ENCODE peak calls at places on chromosome 17, in nine cellular contexts. K, J, X, A, F, H, Y, M and B are unnamed samples.

GRCh38 chr17:27888945-27889344 is 4.2 kb downstream of the LYRM9 start:
- DNase-seq in H (no peak), F (no peak), A (no peak), J (no peak), K (no peak), M (peak; percentile 95), Y (no peak), X (no peak), B (no peak)

GRCh38 chr17:79544142-79544914 is 66.5 kb downstream of the RBFOX3 start:
- DNase-seq in A (no peak), X (no peak), H (no peak), K (no peak), F (no peak), J (no peak), Y (no peak), M (no peak), B (no peak)

GRCh38 chr17:6940186-6940649 is 55.6 kb upstream of the ALOX12 start:
- DNase-seq in X (peak; percentile 25), M (no peak), F (no peak), Y (no peak), A (peak; percentile 9), J (peak; percentile 72), H (peak; percentile 37), K (no peak), B (no peak)

GRCh38 chr17:38327936-38328335 is 15.8 kb downstream of the GPR179 start:
- DNase-seq in A (no peak), J (no peak), Y (no peak), M (no peak), F (no peak), X (no peak), H (no peak), K (no peak), B (no peak)

GRCh38 chr17:7560172-7561027 is 1.3 kb upstream of the SENP3 start:
- DNase-seq in J (peak; percentile 63), A (peak; percentile 87), H (peak; percentile 65), M (peak; percentile 98), Y (no peak), F (peak; percentile 64), K (no peak), X (peak; percentile 59), B (no peak)

GRCh38 chr17:38329808-38330730 is 13.7 kb downstream of the GPR179 start:
- DNase-seq in Y (no peak), M (peak; percentile 55), A (no peak), H (no peak), J (no peak), F (no peak), X (no peak), K (no peak), B (no peak)

GRCh38 chr17:38421871-38422819 is 6.1 kb upstream of the ARHGAP23 start:
- DNase-seq in A (no peak), H (no peak), X (no peak), F (no peak), K (no peak), J (no peak), M (peak; percentile 60), Y (no peak), B (no peak)

GRCh38 chr17:72192409-72193192 is 71.8 kb downstream of the SOX9 start:
- DNase-seq in A (no peak), K (no peak), F (peak; percentile 27), M (peak; percentile 44), X (peak; percentile 92), Y (peak; percentile 53), H (peak; percentile 30), J (no peak), B (peak; percentile 59)

GRCh38 chr17:1598399-1599095 is 30.1 kb downstream of the SLC43A2 start:
- DNase-seq in X (no peak), M (no peak), H (no peak), F (no peak), A (no peak), J (no peak), Y (no peak), K (no peak), B (no peak)

GRCh38 chr17:77434136-77435114 is 293.7 kb downstream of the SEC14L1 start:
- DNase-seq in X (no peak), H (no peak), A (no peak), M (no peak), K (no peak), F (no peak), Y (no peak), J (no peak), B (no peak)

GRCh38 chr17:31275126-31275525 is 21.9 kb downstream of the OMG start:
- DNase-seq in J (no peak), Y (no peak), F (no peak), A (no peak), H (no peak), M (no peak), X (no peak), K (no peak), B (no peak)

GRCh38 chr17:74798239-74798707 is 22.1 kb upstream of the NAT9 start:
- DNase-seq in J (no peak), M (no peak), K (no peak), H (no peak), F (no peak), A (no peak), Y (no peak), X (no peak), B (no peak)

GRCh38 chr17:17044846-17045561 is 2.7 kb downstream of the MPRIP start:
- DNase-seq in J (no peak), H (peak; percentile 33), F (no peak), A (no peak), Y (peak; percentile 82), K (peak; percentile 42), X (peak; percentile 73), M (peak; percentile 58), B (peak; percentile 46)

GRCh38 chr17:62109378-62109902 is 44.4 kb upstream of the MED13 start:
- DNase-seq in A (peak; percentile 78), Y (no peak), X (peak; percentile 74), J (peak; percentile 90), M (peak; percentile 97), K (peak; percentile 64), F (no peak), H (no peak), B (peak; percentile 42)

GRCh38 chr17:2856727-2857126 is 60.5 kb downstream of the RAP1GAP2 start:
- DNase-seq in K (no peak), Y (no peak), X (no peak), J (no peak), F (no peak), M (peak; percentile 66), A (no peak), H (no peak), B (no peak)

DNA sequence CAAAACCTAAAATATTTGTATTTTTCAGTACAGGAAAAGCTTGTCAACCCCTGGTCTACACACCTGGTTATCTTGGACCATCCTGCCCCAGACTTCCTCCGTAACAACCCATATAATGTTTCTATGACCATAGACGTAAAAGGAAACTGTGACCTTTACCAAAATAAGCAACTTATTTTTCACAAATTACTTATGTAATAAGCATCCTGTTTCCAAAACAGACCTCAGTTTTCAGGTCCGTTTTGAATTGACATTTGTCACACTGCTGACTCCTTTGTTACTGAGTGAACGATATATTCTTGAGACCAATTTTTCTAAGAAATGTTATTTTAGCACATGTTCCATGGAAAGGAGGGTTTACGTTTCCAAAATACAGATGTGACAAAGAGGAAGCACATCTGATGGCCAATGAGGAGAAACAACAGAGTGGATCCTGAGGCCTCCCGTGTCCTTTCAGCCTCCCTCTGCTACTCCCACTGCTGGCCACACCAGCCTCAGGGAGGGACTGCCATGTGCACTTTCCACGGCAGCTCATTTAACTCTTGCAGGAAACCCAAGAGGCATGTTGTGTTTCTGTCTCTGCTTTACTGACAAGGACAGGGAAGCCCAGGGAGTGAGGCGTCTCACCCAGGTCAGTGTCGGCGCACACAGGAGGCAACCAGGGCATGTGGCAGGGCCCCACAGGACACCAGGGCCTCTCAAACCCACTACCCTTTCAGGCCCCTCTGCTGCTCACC is 20.1 kb upstream of the ALDH3A1 start:
- DNase-seq in J (no peak), F (no peak), Y (no peak), A (no peak), K (no peak), H (no peak), M (no peak), X (no peak), B (no peak)
- H3K4me3 ChIP-seq in J (no peak overlapping the region), F (no peak overlapping the region), Y (no peak overlapping the region), A (no peak overlapping the region), K (no peak overlapping the region), H (no peak overlapping the region), M (no peak overlapping the region), X (no peak overlapping the region), B (no peak overlapping the region)

GRCh38 chr17:81700353-81701287 is 2.5 kb upstream of the MRPL12 start:
- DNase-seq in K (no peak), J (no peak), X (no peak), A (no peak), F (no peak), Y (no peak), M (no peak), H (no peak), B (no peak)
- H3K4me3 ChIP-seq in K (no peak overlapping the region), J (peak overlapping the region; percentile 99), X (no peak overlapping the region), A (no peak overlapping the region), F (peak overlapping the region; percentile 86), Y (no peak overlapping the region), M (no peak overlapping the region), H (no peak overlapping the region), B (no peak overlapping the region)

DNA sequence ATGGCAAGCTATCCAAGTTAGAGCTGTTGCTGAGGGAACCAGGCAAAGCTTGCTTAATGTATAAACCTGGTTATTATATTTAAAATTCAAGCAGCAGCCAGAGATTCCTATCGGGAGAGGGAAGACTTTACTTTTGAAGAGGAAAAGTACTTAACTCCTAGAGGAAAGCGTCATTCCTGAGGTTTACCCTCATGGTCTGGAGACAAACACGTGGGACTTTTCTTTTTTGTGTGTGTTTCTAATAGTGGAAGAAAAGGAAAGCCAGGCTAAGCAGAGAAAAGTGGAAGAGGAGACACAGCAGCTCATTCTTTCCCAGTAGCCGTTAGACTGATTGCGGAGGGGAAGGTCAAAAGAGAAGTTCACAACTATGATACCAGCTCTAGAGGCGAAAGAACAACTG is 40.0 kb upstream of the MYH10 start:
- DNase-seq in J (no peak), M (no peak), H (no peak), F (no peak), K (no peak), Y (no peak), X (peak; percentile 32), A (no peak), B (no peak)
- H3K4me3 ChIP-seq in J (no peak overlapping the region), M (no peak overlapping the region), H (no peak overlapping the region), F (no peak overlapping the region), K (no peak overlapping the region), Y (no peak overlapping the region), X (no peak overlapping the region), A (no peak overlapping the region), B (no peak overlapping the region)

GRCh38 chr17:75842963-75843576 is 1.1 kb downstream of the UNC13D start:
- DNase-seq in Y (no peak), M (no peak), H (no peak), J (no peak), K (no peak), F (no peak), X (no peak), A (no peak), B (no peak)

GRCh38 chr17:75844530-75845057 is 390 bp upstream of the UNC13D start:
- DNase-seq in A (peak; percentile 85), F (no peak), K (no peak), M (no peak), Y (no peak), X (no peak), J (peak; percentile 74), H (peak; percentile 74), B (no peak)

GRCh38 chr17:75840779-75841123 is 3.5 kb downstream of the UNC13D start:
- DNase-seq in Y (no peak), K (no peak), M (no peak), J (no peak), A (no peak), H (no peak), F (no peak), X (no peak), B (no peak)

GRCh38 chr17:75843577-75844529 is at the start of gene UNC13D:
- DNase-seq in X (no peak), K (no peak), F (no peak), A (peak; percentile 55), H (peak; percentile 61), J (peak; percentile 84), Y (no peak), M (no peak), B (no peak)

GRCh38 chr17:75842411-75842810 is 1.8 kb downstream of the UNC13D start:
- DNase-seq in F (no peak), K (no peak), A (no peak), J (no peak), X (no peak), Y (no peak), H (no peak), M (no peak), B (no peak)
- H3K4me3 ChIP-seq in F (no peak overlapping the region), K (no peak overlapping the region), A (no peak overlapping the region), J (peak overlapping the region; percentile 69), X (no peak overlapping the region), Y (no peak overlapping the region), H (no peak overlapping the region), M (no peak overlapping the region), B (no peak overlapping the region)